ENCODE peak calls at places on chromosomes 12 and 14, in ten cellular contexts. V is stomach, F is IMR-90, L is body of pancreas, I is GM12878, D is ovary, Y is A549, U is tibial nerve, O is heart left ventricle, K is HepG2. M is an unnamed sample.

GRCh38 chr14:89428556-89429196 is 11.6 kb upstream of the FOXN3 start:
- DNase-seq in V (no peak), F (peak), L (no peak), I (no peak), D (peak), Y (no peak), U (no peak), O (no peak), K (no peak), M (no peak)

GRCh38 chr14:51251486-51251885 is 11.4 kb downstream of the TMX1 start:
- DNase-seq in V (no peak), F (no peak), L (no peak), I (no peak), D (no peak), Y (no peak), U (no peak), O (no peak), K (no peak), M (no peak)

GRCh38 chr12:63802012-63802608 is 22.4 kb downstream of the RXYLT1 start:
- DNase-seq in V (no peak), F (peak), L (no peak), I (no peak), D (no peak), Y (peak), U (no peak), O (no peak), K (no peak), M (no peak)

GRCh38 chr14:93898731-93899130 is 28.4 kb upstream of the FAM181A start:
- DNase-seq in V (no peak), F (no peak), L (no peak), I (no peak), D (no peak), Y (no peak), U (no peak), O (no peak), K (no peak), M (no peak)

GRCh38 chr12:128715485-128715884 is 108.3 kb downstream of the SLC15A4 start:
- DNase-seq in V (no peak), F (no peak), L (no peak), I (no peak), D (no peak), Y (no peak), U (no peak), O (no peak), K (no peak), M (no peak)

GRCh38 chr14:33781267-33781666 is 169.6 kb downstream of the EGLN3 start:
- DNase-seq in V (no peak), F (no peak), L (no peak), I (no peak), D (no peak), Y (no peak), U (no peak), O (no peak), K (no peak), M (no peak)

GRCh38 chr12:129550353-129550752 is 353.5 kb downstream of the TMEM132D start:
- DNase-seq in V (peak), F (no peak), L (peak), I (no peak), D (no peak), Y (no peak), U (no peak), O (no peak), K (no peak), M (no peak)

GRCh38 chr12:49873361-49873934 is 30.3 kb downstream of the FAIM2 start:
- DNase-seq in V (peak), F (peak), L (no peak), I (no peak), D (no peak), Y (no peak), U (no peak), O (no peak), K (no peak), M (peak)

GRCh38 chr12:25583545-25583944 is 30.5 kb upstream of the LMNTD1 start:
- DNase-seq in V (no peak), F (peak), L (peak), I (no peak), D (no peak), Y (no peak), U (no peak), O (peak), K (no peak), M (no peak)

GRCh38 chr12:119308743-119309456 is 25.6 kb upstream of the CCDC60 start:
- DNase-seq in V (no peak), F (no peak), L (no peak), I (no peak), D (no peak), Y (no peak), U (no peak), O (no peak), K (no peak), M (no peak)

GRCh38 chr14:104787736-104788532 is 7.6 kb downstream of the AKT1 start:
- DNase-seq in V (no peak), F (no peak), L (no peak), I (no peak), D (no peak), Y (no peak), U (no peak), O (no peak), K (no peak), M (no peak)

GRCh38 chr12:70660620-70661219 is 23.5 kb upstream of the PTPRB start:
- DNase-seq in V (no peak), F (peak), L (no peak), I (no peak), D (no peak), Y (no peak), U (no peak), O (peak), K (no peak), M (no peak)

GRCh38 chr12:94059394-94060368 is 88.7 kb upstream of the PLXNC1 start:
- DNase-seq in V (peak), F (no peak), L (no peak), I (no peak), D (no peak), Y (no peak), U (no peak), O (no peak), K (peak), M (no peak)

GRCh38 chr12:62291888-62292760 is 31.9 kb downstream of the USP15 start:
- DNase-seq in V (no peak), F (peak), L (no peak), I (no peak), D (no peak), Y (no peak), U (no peak), O (no peak), K (peak), M (no peak)

DNA sequence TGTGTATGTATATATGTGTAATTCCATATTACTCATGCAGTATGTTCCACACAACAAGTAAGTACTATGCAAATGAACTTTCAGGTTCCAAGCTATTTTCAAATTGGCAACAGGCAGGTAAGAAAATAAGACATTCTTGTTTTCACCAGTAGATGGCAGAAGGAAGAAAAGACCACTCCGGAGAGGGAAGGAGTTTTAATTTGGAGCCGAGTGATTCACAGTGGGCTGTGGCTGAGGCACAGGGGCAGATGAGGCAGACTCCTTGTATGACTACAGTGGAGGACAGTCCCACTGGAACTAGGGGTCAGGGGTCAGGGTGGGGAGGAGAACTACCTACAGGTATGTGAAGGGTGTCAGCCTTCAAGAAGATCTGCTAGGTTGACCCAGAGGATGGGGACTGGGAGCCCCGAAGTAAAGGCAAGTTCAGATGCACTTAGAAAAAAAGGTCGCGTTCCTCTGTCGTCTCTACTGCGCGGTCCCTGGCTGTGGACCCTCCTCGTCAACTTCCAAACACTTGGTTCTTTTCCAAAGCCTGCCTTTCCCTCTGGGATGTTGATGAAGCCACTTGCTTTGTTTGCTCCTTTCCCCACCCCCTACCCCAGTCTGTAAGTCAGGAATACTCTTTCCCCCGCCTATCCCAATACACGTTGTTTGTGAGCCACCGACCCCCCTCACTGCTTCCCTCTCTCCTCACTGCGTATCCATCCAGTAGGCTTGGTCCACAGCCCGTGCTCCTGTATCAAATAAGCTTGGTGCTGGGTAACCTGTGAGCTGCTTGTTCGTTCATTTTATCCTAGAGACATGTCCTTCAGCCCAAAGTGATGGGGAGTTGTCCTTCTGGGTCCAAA is 24.1 kb downstream of the DDX47 start:
- DNase-seq in V (peak), F (peak), L (peak), I (no peak), D (peak), Y (peak), U (no peak), O (no peak), K (peak), M (peak)
- TF ChIP-seq POLR2A in V (no peak), F (no peak), L (no peak), I (no peak), D (no peak), Y (no peak), U (no peak), O (no peak), K (no peak), M (no peak)

GRCh38 chr12:65986047-65986446 is 144.5 kb downstream of the LLPH start:
- DNase-seq in V (no peak), F (no peak), L (no peak), I (no peak), D (no peak), Y (no peak), U (no peak), O (no peak), K (no peak), M (no peak)
- TF ChIP-seq CTCF in V (no peak), F (no peak), L (no peak), I (no peak), D (no peak), Y (peak), U (no peak), O (no peak), K (peak), M (no peak)

DNA sequence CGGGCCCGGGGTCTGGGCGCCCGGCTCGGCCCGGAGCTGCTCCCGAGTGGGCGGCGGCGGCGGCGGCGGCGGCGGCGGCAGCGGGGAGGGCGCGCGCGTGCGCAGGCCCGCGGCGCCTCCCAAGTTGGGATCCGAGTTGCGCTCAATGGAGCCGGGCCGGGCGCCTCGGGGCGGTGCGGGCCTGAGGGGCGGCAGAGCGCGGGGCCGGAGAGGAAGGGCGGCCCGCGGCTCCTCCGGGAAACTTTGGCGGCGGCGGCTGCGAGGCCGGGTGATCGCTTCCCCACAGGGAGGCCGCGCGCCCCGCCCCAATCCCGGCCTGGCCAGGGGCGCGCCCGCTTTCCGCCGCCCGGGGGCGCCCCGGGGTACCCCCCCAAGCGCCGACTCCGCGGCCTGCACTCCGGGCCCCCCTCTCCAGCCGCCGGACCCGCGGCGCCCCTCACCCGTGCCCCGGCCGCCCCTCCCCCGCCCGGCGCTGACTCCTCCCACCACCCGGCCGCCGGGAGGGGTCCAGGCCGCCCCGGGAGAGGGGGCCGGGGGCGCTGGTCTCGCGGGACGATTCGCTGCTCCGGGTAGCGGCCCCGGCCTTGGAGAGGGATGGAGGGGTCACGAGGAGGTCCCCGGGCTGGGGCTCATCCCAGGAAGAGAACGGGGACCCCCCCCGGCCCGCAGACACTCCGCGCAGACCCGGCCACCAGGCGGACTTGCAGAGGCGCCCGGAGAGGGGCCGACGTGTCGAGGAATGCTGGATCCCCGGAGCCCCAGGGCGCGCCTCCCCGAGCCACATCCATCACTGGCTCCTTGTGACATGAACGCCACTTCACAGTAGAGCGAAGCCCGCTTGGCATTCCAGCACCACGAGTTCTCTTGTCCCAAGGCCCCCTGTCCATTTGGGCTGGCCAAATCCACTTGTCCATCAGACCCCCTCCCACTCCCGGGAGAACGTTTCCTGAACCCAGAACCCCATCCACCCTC is at the start of gene RILPL1:
- DNase-seq in V (peak), F (peak), L (peak), I (no peak), D (peak), Y (peak), U (no peak), O (peak), K (peak), M (peak)
- TF ChIP-seq POLR2A in V (no peak), F (no peak), L (no peak), I (no peak), D (no peak), Y (no peak), U (no peak), O (no peak), K (no peak), M (no peak)

GRCh38 chr12:77213316-77213715 is 147.9 kb upstream of the E2F7 start:
- DNase-seq in V (peak), F (no peak), L (no peak), I (no peak), D (no peak), Y (no peak), U (no peak), O (peak), K (no peak), M (no peak)
- TF ChIP-seq CTCF in V (peak), F (no peak), L (no peak), I (no peak), D (no peak), Y (no peak), U (no peak), O (no peak), K (no peak), M (no peak)

DNA sequence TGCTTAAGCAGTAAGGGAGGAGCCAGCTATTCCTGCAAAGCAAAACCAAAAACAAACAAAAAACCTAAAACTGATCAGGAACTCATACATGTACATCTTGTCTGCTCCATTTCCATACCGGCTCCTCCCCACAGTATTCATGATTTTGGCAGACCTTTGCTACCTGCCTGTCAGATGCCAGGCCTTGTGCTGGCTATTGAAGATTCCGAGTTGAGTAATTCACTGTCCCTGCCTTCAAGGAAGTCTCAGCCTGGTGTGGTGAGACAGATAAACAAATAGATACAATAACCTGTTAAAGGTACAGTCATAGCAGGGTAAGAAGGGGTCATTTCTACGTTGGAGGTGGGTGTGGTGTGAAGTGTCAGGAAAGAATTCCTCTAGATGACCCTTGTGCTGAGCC is 42.7 kb downstream of the SUSD6 start:
- DNase-seq in V (no peak), F (no peak), L (no peak), I (no peak), D (no peak), Y (no peak), U (no peak), O (no peak), K (no peak), M (peak)
- TF ChIP-seq POLR2A in V (no peak), F (no peak), L (no peak), I (no peak), D (no peak), Y (no peak), U (no peak), O (no peak), K (no peak), M (no peak)

DNA sequence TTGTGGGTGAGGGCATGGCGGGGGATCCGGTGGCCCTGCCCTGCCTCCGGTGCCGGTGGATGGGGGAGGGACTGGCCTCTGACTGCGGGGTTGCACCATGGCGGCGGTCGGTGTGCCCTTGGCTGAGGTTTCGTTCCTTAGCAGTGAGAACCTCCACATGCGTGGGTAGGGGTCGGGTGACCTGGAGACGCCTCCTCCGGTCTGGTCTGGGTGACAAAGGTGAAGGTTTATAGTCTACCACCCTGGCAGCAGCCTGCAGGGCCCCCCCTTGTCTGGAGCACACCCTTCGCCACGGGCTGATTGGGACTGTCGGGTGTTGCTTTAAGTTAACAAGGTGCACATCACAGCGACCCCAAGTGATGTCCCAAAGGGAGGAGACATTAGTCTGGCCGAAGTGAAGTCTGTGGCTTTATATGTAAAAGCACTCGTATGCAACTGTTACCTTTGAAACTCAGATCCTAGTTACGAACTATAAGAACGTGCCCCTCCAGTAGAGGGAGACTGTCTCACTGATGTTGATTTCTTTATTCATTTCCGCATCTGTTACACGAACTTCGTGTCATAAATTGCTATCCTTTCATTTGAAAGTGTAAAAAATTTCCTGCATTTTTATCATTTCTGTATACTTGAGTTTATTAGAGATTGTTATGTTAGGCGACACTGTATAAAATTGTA is 74.4 kb downstream of the WDR20 start:
- DNase-seq in V (no peak), F (no peak), L (no peak), I (no peak), D (no peak), Y (peak), U (no peak), O (no peak), K (no peak), M (no peak)
- TF ChIP-seq CTCF in V (no peak), F (peak), L (no peak), I (no peak), D (no peak), Y (peak), U (no peak), O (no peak), K (peak), M (no peak)